ENCODE peak calls at places on chromosomes 12 and 14, in ten cellular contexts. B is A549, Q is progenitor cell of endocrine pancreas, K is BE2C, C is AG04450, Z is esophagus squamous epithelium, D is heart right ventricle, W is AG10803, F is AG09319, P is lower leg skin. A is an unnamed sample.
A peak's percentile ranks its signal among the peaks of the same experiment; 100 is the strongest.

GRCh38 chr14:38950676-38951075 is 152.4 kb downstream of the SEC23A start:
- DNase-seq in K (no peak), P (no peak), F (no peak), Z (no peak), Q (no peak), W (no peak), C (no peak), B (no peak), D (no peak), A (no peak)

GRCh38 chr12:40300490-40300889 is 75.7 kb downstream of the LRRK2 start:
- DNase-seq in C (no peak), Z (no peak), D (no peak), P (no peak), Q (no peak), W (peak; percentile 2), F (no peak), K (no peak), B (no peak), A (no peak)

GRCh38 chr12:125228519-125229260 is 163.5 kb downstream of the AACS start:
- DNase-seq in D (no peak), W (no peak), F (no peak), K (peak; percentile 32), Q (no peak), C (no peak), B (no peak), Z (no peak), P (no peak), A (no peak)

GRCh38 chr14:98136019-98136418 is 1136.0 kb downstream of the BCL11B start:
- DNase-seq in B (no peak), P (no peak), D (no peak), F (no peak), Z (no peak), W (no peak), C (no peak), Q (no peak), K (no peak), A (no peak)

GRCh38 chr12:10563002-10563401 is 50.4 kb downstream of the MAGOHB start:
- DNase-seq in F (no peak), C (no peak), Z (no peak), K (no peak), D (no peak), Q (no peak), P (no peak), B (no peak), W (no peak), A (no peak)

GRCh38 chr14:99809376-99809775 is 16.2 kb downstream of the EML1 start:
- DNase-seq in P (peak; percentile 48), B (no peak), K (peak; percentile 53), W (peak; percentile 94), Z (no peak), Q (no peak), F (peak; percentile 75), D (peak; percentile 56), C (peak; percentile 41), A (no peak)

GRCh38 chr14:54758041-54758440 is 144.6 kb downstream of the GCH1 start:
- DNase-seq in F (no peak), W (no peak), B (no peak), Z (no peak), P (no peak), D (no peak), Q (no peak), C (no peak), K (no peak), A (no peak)

GRCh38 chr12:56234746-56235436 is 5.0 kb downstream of the SLC39A5 start:
- DNase-seq in K (no peak), Q (no peak), W (no peak), C (no peak), F (no peak), P (no peak), D (no peak), Z (no peak), B (no peak), A (no peak)

GRCh38 chr12:79512068-79512467 is 178.7 kb downstream of the PAWR start:
- DNase-seq in K (no peak), P (no peak), Z (no peak), F (no peak), Q (no peak), B (no peak), D (no peak), W (no peak), C (no peak), A (peak; percentile 8)

GRCh38 chr14:63186453-63186852 is 17.8 kb upstream of the RHOJ start:
- DNase-seq in P (no peak), B (no peak), Z (no peak), W (peak; percentile 62), Q (no peak), F (no peak), D (no peak), C (peak; percentile 44), K (no peak), A (no peak)

GRCh38 chr12:66698558-66698957 is 19.7 kb upstream of the GRIP1 start:
- DNase-seq in C (no peak), P (no peak), W (no peak), Q (no peak), B (no peak), F (no peak), D (no peak), K (no peak), Z (no peak), A (no peak)

GRCh38 chr14:65847065-65847847 is 434.7 kb downstream of the FUT8 start:
- DNase-seq in B (no peak), D (no peak), P (no peak), W (no peak), Q (no peak), K (no peak), Z (no peak), C (no peak), F (no peak), A (no peak)

GRCh38 chr14:37142835-37143499 is 29.4 kb downstream of the SLC25A21 start:
- DNase-seq in D (no peak), K (no peak), Q (no peak), B (no peak), W (peak; percentile 31), C (peak; percentile 15), P (no peak), Z (no peak), F (peak; percentile 15), A (no peak)

GRCh38 chr14:42001436-42001835 is 394.8 kb downstream of the LRFN5 start:
- DNase-seq in C (no peak), B (no peak), F (no peak), K (no peak), W (no peak), D (no peak), Q (no peak), Z (no peak), P (no peak), A (no peak)

GRCh38 chr12:15152456-15152855 is 68.8 kb downstream of the RERG start:
- DNase-seq in F (no peak), D (no peak), Z (no peak), W (peak; percentile 8), P (no peak), Q (no peak), C (no peak), B (no peak), K (no peak), A (no peak)
- TF ChIP-seq CTCF in F (peak; percentile 16), D (peak; percentile 16), Z (no peak), W (peak; percentile 38), P (no peak), Q (peak; percentile 40), C (peak; percentile 26), B (no peak), K (peak; percentile 55), A (no peak)

DNA sequence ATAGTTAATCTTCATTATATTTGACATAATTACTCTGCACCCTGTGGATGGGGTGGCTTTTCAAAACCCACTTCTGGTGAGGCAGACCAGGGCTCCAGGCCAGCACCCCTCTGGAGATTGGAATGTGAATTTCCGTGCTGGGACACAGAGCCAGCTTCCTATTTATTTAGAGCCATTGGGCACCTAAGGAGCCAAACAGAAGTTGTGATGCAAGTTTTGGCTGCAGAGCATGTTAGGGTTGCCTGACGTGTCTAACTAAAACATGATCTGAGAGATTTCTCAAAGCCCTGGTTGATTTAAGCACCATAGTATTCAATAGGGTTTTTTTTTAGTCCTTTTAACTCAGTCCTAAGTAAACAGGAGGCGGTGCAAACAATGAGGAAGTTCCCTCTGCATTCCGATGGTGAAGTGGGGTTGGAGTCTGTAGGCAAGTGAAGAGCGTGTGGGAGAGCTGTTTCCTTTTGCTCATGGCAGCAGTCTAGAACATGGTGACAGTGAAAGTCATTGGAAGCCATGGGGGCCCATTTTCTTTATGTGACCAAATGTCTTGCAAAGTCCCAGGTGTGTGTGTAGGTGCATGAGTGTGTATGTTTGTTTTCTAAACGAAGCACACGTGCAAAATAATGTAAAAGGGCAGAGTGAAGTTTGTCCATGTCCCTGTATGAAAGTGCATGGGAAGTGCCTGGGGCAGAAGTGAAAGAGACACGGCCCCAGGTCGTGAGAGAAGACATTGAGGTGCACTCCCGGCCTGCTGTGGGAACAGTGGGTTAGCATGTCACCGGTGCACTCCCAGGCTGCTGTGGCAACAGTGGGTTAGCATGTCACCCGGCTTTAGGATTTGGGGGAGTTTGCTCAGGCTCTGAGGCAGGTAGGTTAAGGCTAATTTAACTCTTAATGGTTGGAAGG is 117.7 kb downstream of the PRKCH start:
- DNase-seq in K (no peak), F (no peak), Z (no peak), C (no peak), P (peak; percentile 78), Q (no peak), W (peak; percentile 59), D (peak; percentile 45), B (peak; percentile 74), A (peak; percentile 31)
- TF ChIP-seq CTCF in K (no peak), F (no peak), Z (no peak), C (no peak), P (no peak), Q (no peak), W (no peak), D (no peak), B (no peak), A (no peak)

GRCh38 chr14:50060871-50061663 is 55.3 kb downstream of the VCPKMT start:
- DNase-seq in F (peak; percentile 80), B (peak; percentile 89), K (peak; percentile 53), Z (no peak), P (peak; percentile 76), Q (no peak), W (peak; percentile 93), D (peak; percentile 67), C (peak; percentile 76), A (peak; percentile 23)
- TF ChIP-seq CTCF in F (no peak), B (no peak), K (peak; percentile 25), Z (no peak), P (no peak), Q (no peak), W (peak; percentile 49), D (peak; percentile 19), C (peak; percentile 34), A (peak; percentile 11)

DNA sequence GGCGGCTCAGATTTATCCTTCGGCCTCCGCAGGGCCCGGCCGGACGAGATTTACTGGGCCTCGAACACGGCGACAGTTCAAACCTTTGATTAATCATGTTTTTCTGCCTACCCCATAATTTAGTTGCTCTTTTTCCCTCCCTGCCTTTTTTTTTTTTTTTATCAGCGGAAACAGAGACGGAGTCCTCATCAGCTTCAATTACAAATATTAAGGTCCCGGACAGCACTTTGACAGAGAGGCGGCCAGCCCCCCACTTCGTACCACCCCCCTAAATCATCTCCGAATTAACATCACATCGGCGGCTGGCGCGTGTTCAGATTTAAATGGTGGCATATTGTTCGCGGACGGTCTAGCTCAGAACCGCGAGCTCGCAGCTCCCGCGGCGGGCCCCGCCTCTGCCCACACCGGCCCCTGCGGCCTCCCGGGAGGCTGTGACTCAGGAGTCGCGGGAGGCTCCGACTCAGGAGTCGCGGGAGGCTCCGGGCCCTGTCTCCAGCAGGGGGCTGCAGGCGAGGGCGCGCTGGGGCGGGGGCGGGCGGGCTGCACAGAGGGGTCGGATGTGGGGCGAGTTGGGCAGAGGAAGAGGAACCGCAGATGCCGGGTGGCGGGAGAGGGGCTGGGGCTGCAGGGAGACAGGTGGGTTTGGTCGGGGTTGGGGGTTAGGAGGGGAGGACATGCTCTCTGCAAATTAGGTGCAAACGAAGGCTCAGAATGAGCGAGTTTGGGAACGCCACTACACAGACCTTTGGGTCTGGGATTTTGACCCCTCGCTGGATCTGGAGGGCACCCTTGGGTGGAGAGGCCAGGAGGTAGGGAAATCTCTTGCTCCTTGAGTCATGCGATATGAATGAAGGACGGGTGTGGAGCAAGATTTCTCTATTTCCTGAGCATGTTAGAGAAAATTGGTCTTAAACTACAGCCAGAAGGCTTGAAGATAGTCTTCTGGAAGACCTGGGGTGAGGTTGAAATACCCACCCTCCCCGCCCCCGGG is 19.6 kb upstream of the ATP5MC2 start:
- DNase-seq in P (no peak), K (peak; percentile 25), B (peak; percentile 55), W (peak; percentile 66), Z (no peak), Q (peak; percentile 31), F (no peak), C (no peak), D (no peak), A (peak; percentile 68)
- TF ChIP-seq CTCF in P (no peak), K (no peak), B (no peak), W (no peak), Z (no peak), Q (peak; percentile 32), F (no peak), C (peak; percentile 25), D (no peak), A (no peak)

A was measured in endothelial cell.